ENCODE peak calls at places on chromosomes 5 and 9, in eight cellular contexts. Z, U, I, L, W, S, N and D are unnamed samples.

GRCh38 chr5:96374653-96375052 is 58.4 kb downstream of the PCSK1 start:
- DNase-seq in S (no peak), L (no peak), I (no peak), Z (no peak), W (no peak), U (no peak), N (no peak), D (no peak)

GRCh38 chr9:15735083-15735974 is 182.5 kb downstream of the CCDC171 start:
- DNase-seq in I (no peak), L (no peak), W (peak; percentile 51), N (peak; percentile 88), S (no peak), Z (peak; percentile 24), U (no peak), D (peak; percentile 83)

GRCh38 chr5:10555134-10555733 is 8.6 kb upstream of the ANKRD33B start:
- DNase-seq in W (peak; percentile 47), Z (peak; percentile 86), U (peak; percentile 88), L (no peak), N (peak; percentile 88), I (no peak), S (no peak), D (peak; percentile 74)

GRCh38 chr5:67963789-67964519 is 251.6 kb upstream of the PIK3R1 start:
- DNase-seq in I (no peak), U (no peak), L (no peak), S (no peak), N (no peak), W (no peak), Z (no peak), D (no peak)

GRCh38 chr5:1359713-1360112 is 14.8 kb upstream of the CLPTM1L start:
- DNase-seq in Z (no peak), N (no peak), U (no peak), S (no peak), W (no peak), I (no peak), L (no peak), D (no peak)

GRCh38 chr9:86626802-86627201 is 272.6 kb upstream of the TUT7 start:
- DNase-seq in S (no peak), U (no peak), W (no peak), L (no peak), Z (no peak), N (no peak), I (no peak), D (no peak)

GRCh38 chr5:148849461-148849860 is 23.1 kb downstream of the ADRB2 start:
- DNase-seq in W (no peak), U (no peak), S (no peak), L (peak; percentile 62), Z (no peak), I (no peak), N (no peak), D (no peak)

GRCh38 chr5:135980650-135981049 is 25.9 kb upstream of the LECT2 start:
- DNase-seq in S (no peak), W (no peak), I (no peak), L (no peak), Z (no peak), N (no peak), U (no peak), D (no peak)

GRCh38 chr5:55044093-55044492 is 20.0 kb downstream of the GZMK start:
- DNase-seq in L (no peak), I (no peak), W (no peak), S (no peak), N (no peak), Z (no peak), U (no peak), D (no peak)

GRCh38 chr5:82662340-82662739 is 384.2 kb upstream of the RPS23 start:
- DNase-seq in I (no peak), Z (no peak), N (no peak), W (no peak), L (no peak), U (no peak), S (no peak), D (no peak)

GRCh38 chr9:93196095-93197055 is 12.4 kb downstream of the WNK2 start:
- DNase-seq in S (no peak), W (no peak), U (no peak), L (no peak), Z (no peak), N (no peak), I (no peak), D (no peak)

GRCh38 chr9:137451976-137452760 is 7.0 kb downstream of the NSMF start:
- DNase-seq in Z (no peak), W (no peak), N (no peak), U (no peak), I (no peak), S (no peak), L (no peak), D (no peak)

GRCh38 chr9:10238087-10238486 is 374.7 kb downstream of the PTPRD start:
- DNase-seq in L (no peak), N (no peak), Z (no peak), U (no peak), I (no peak), W (no peak), S (no peak), D (no peak)

GRCh38 chr5:93433422-93433821 is 147.6 kb downstream of the NR2F1-AS1 start:
- DNase-seq in I (no peak), L (no peak), W (no peak), N (no peak), Z (no peak), U (no peak), S (no peak), D (no peak)

GRCh38 chr9:137759117-137759516 is 118.5 kb upstream of the CACNA1B start:
- DNase-seq in I (no peak), L (no peak), Z (no peak), W (no peak), S (peak; percentile 41), N (no peak), U (no peak), D (no peak)

GRCh38 chr5:77167695-77168111 is 42.8 kb upstream of the PDE8B start:
- DNase-seq in W (no peak), S (no peak), U (no peak), I (no peak), Z (peak; percentile 55), N (peak; percentile 71), L (no peak), D (peak; percentile 64)